ENCODE peak calls at places on chromosomes 7 and 10, in nine cellular contexts. Q is endodermal cell, R is upper lobe of right lung, U is tibial nerve, A is PC-9, I is colonic mucosa, D is astrocyte, W is SJSA1, S is SK-N-SH. O is an unnamed sample.
A peak's percentile ranks its signal among the peaks of the same experiment; 100 is the strongest.

GRCh38 chr7:84251183-84251845 is 56.7 kb upstream of the SEMA3A start:
- DNase-seq in Q (no peak), R (no peak), U (no peak), A (peak; percentile 35), I (no peak), D (peak; percentile 95), W (peak; percentile 51), S (no peak), O (no peak)

GRCh38 chr7:76054129-76055120 is 6.5 kb downstream of the MDH2 start:
- DNase-seq in Q (peak; percentile 55), R (no peak), U (no peak), A (peak; percentile 95), I (no peak), D (peak; percentile 14), W (no peak), S (no peak), O (peak; percentile 78)

GRCh38 chr7:68166525-68166924 is 1169.9 kb downstream of the TYW1 start:
- DNase-seq in Q (no peak), R (no peak), U (no peak), A (no peak), I (no peak), D (no peak), W (no peak), S (peak; percentile 87), O (no peak)

GRCh38 chr10:84429926-84430520 is 101.6 kb downstream of the CCSER2 start:
- DNase-seq in Q (peak; percentile 94), R (no peak), U (no peak), A (peak; percentile 74), I (peak; percentile 84), D (no peak), W (peak; percentile 52), S (peak; percentile 30), O (peak; percentile 13)

GRCh38 chr7:16078076-16078952 is 343.0 kb downstream of the CRPPA start:
- DNase-seq in Q (peak; percentile 71), R (no peak), U (no peak), A (peak; percentile 69), I (peak; percentile 60), D (peak; percentile 22), W (no peak), S (peak; percentile 51), O (peak; percentile 21)

GRCh38 chr7:99392659-99393362 is 15.6 kb downstream of the PDAP1 start:
- DNase-seq in Q (peak; percentile 95), R (peak; percentile 88), U (peak; percentile 54), A (no peak), I (peak; percentile 91), D (peak; percentile 45), W (no peak), S (peak; percentile 95), O (no peak)

GRCh38 chr10:42969909-42970308 is 107.0 kb upstream of the RET start:
- DNase-seq in Q (no peak), R (no peak), U (no peak), A (no peak), I (no peak), D (no peak), W (peak; percentile 20), S (no peak), O (no peak)

GRCh38 chr7:43764039-43764789 is 5.7 kb downstream of the BLVRA start:
- DNase-seq in Q (no peak), R (peak; percentile 91), U (peak; percentile 44), A (no peak), I (peak; percentile 50), D (no peak), W (peak; percentile 14), S (no peak), O (no peak)

GRCh38 chr10:61452655-61453641 is at the start of gene TMEM26:
- DNase-seq in Q (peak; percentile 88), R (no peak), U (no peak), A (no peak), I (peak; percentile 50), D (peak; percentile 47), W (no peak), S (peak; percentile 69), O (no peak)

GRCh38 chr10:44237364-44238034 is 147.4 kb downstream of the CXCL12 start:
- DNase-seq in Q (no peak), R (no peak), U (no peak), A (no peak), I (no peak), D (no peak), W (no peak), S (no peak), O (no peak)

GRCh38 chr7:94041529-94041928 is 37.4 kb upstream of the BET1 start:
- DNase-seq in Q (no peak), R (no peak), U (no peak), A (no peak), I (no peak), D (peak; percentile 94), W (no peak), S (no peak), O (no peak)

GRCh38 chr7:155965010-155965409 is 152.7 kb upstream of the SHH start:
- DNase-seq in Q (peak; percentile 26), R (no peak), U (no peak), A (peak; percentile 56), I (no peak), D (peak; percentile 46), W (peak; percentile 28), S (no peak), O (no peak)

GRCh38 chr7:44213872-44214595 is 13.3 kb downstream of the YKT6 start:
- DNase-seq in Q (peak; percentile 87), R (peak; percentile 40), U (no peak), A (no peak), I (no peak), D (peak; percentile 17), W (no peak), S (peak; percentile 84), O (no peak)

GRCh38 chr7:107172318-107173032 is 3.7 kb downstream of the HBP1 start:
- DNase-seq in Q (no peak), R (no peak), U (no peak), A (no peak), I (no peak), D (no peak), W (no peak), S (no peak), O (no peak)

GRCh38 chr7:81482600-81483186 is 287.2 kb downstream of the HGF start:
- DNase-seq in Q (no peak), R (no peak), U (no peak), A (no peak), I (no peak), D (peak; percentile 17), W (no peak), S (peak; percentile 35), O (no peak)

DNA sequence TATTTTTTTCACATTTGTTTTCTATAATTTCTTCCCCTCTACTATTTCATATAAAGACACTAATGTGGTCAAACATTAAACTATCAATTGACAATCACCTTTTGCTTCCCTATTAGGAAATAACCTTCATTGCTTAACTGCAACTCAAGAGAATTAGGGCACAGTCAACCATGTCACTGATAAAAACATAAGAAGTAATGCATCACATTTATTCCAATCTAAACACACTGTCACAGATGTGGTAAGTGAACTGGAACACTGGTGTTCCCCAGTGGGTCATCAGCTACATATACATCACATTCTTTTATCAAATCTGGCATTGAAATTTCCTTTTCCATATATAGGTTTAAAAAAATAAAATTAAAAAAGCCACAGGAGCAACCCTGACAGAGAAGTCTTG is 3.7 kb downstream of the TRIL start:
- DNase-seq in Q (no peak), R (no peak), U (no peak), A (no peak), I (no peak), D (no peak), W (no peak), S (peak; percentile 37), O (no peak)
- H3K27me3 ChIP-seq in Q (peaks cover 28% of the 10 kb centered on the region), R (peaks cover 26% of the 10 kb centered on the region), U (peaks cover 44% of the 10 kb centered on the region), A (peaks cover 6% of the 10 kb centered on the region), I (peaks cover 28% of the 10 kb centered on the region), D (peaks cover 28% of the 10 kb centered on the region), W (peaks cover 80% of the 10 kb centered on the region), S (peaks cover 34% of the 10 kb centered on the region), O (peaks cover 56% of the 10 kb centered on the region)

DNA sequence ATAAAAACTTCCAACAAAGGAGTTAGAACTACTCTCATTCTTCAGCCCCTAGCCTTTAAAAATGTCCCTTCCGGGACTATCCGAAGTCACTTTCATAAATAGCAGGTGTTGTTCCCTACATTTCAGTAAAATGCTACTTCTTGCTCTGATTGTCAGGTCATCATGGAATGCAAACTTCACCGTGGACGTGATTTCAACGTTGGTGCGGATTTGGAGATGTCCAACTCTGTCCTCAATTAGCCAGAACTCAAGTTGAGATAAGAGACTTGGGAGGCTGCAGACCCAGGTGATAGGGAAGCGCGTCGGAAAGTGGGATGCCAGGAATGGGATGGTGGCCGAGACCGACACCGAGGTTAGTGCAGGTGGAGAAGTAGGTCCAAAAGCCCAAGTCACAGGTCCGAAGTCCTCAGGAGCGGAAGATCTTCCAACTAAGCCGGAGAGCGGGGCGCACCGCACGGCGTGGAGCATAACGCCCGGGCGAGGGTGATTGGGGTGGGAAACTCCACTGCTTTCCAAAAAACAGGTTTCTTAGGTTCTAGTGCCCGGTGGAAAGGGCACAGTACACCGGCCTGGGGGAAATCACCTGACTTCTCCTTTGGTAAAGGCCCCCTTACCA is 11.5 kb upstream of the SPAG6 start:
- DNase-seq in Q (no peak), R (no peak), U (no peak), A (no peak), I (no peak), D (no peak), W (no peak), S (no peak), O (no peak)
- H3K27me3 ChIP-seq in Q (peaks cover 94% of the 10 kb centered on the region), R (peaks cover 51% of the 10 kb centered on the region), U (peaks cover 46% of the 10 kb centered on the region), A (no peaks in the 10 kb centered on the region), I (peaks cover 52% of the 10 kb centered on the region), D (peaks cover 53% of the 10 kb centered on the region), W (peaks cover 36% of the 10 kb centered on the region), S (peaks cover 26% of the 10 kb centered on the region), O (peaks cover 21% of the 10 kb centered on the region)

DNA sequence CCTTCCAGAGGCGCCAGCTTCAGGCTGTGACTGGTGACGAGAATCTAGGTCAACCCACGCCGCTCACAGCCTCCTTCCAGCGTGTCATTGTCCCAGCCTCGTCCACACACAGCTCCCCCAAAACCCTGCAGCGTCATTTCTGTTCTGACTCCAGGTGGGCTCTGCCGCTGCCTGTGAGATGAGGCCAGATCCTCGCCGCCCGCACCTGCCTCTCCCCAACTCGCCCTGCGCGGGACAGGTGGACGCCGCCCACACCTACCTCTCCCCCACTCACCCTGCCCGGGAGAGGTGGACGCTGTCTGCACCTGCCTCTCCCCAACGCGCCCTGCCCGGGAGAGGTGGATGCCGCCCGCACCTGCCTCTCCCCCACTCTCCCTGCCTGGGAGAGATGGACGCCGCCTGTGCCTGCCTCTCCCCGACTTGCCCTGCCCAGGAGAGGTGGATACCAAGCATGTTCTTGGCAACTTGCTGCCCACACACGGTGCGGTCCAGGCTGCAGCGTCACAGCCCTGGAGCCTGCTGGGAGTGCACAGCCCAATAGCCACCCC is 32.0 kb upstream of the CFAP46 start:
- DNase-seq in Q (no peak), R (no peak), U (no peak), A (no peak), I (no peak), D (no peak), W (no peak), S (peak; percentile 29), O (no peak)
- H3K27me3 ChIP-seq in Q (no peaks in the 10 kb centered on the region), R (peaks cover 59% of the 10 kb centered on the region), U (peaks cover 56% of the 10 kb centered on the region), A (peaks cover 90% of the 10 kb centered on the region), I (no peaks in the 10 kb centered on the region), D (peaks cover 5% of the 10 kb centered on the region), W (peaks cover 46% of the 10 kb centered on the region), S (no peaks in the 10 kb centered on the region), O (peaks cover 7% of the 10 kb centered on the region)

DNA sequence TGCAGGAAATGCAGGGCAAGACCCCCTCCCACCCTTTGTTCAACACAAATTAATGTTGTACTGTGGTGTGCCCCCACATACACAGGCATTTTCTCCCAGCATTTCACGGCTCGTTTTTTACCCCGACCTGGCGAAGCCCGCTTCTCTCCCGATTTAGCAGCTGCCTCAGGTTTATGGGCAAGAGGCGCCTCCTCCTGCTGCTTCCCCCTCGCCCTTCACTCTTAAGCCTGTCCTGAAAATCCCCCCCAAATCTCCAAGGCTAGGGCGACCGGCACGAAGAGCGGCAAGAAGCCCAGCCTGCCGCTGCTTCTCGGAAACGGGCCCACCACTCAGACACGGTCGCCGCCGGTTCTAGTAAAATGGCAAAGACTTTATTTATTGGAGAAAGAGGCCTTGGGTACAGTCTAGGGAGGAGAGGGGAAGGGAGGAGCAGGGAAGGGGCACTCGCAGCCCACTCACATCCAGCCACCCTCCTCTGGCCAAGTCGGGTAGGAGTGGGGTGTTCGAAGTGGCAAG is 3.4 kb downstream of the LBX1 start:
- DNase-seq in Q (peak; percentile 64), R (no peak), U (no peak), A (no peak), I (no peak), D (no peak), W (no peak), S (no peak), O (no peak)
- H3K27me3 ChIP-seq in Q (peaks cover 100% of the 10 kb centered on the region), R (peaks cover 99% of the 10 kb centered on the region), U (peaks cover 99% of the 10 kb centered on the region), A (peaks cover 38% of the 10 kb centered on the region), I (peaks cover 99% of the 10 kb centered on the region), D (peaks cover 89% of the 10 kb centered on the region), W (peaks cover 100% of the 10 kb centered on the region), S (peaks cover 93% of the 10 kb centered on the region), O (peaks cover 86% of the 10 kb centered on the region)